ENCODE peak calls at places on chromosomes 5 and 9, in eight cellular contexts. One of them, this sample, is unnamed.

GRCh38 chr5:74822288-74822687 is 43.9 kb downstream of the FAM169A start:
- DNase-seq in GM12865: no peak
- DNase-seq in lower leg skin: no peak
- DNase-seq in AG04449: no peak
- DNase-seq in stomach: no peak
- DNase-seq in AG04450: no peak
- DNase-seq in neural crest cell: no peak
- DNase-seq in GM23338: no peak
- DNase-seq in this sample: no peak

GRCh38 chr5:172008689-172009141 is 2.3 kb upstream of the FBXW11 start:
- DNase-seq in GM12865: no peak
- DNase-seq in lower leg skin: no peak
- DNase-seq in AG04449: no peak
- DNase-seq in stomach: no peak
- DNase-seq in AG04450: no peak
- DNase-seq in neural crest cell: no peak
- DNase-seq in GM23338: peak; percentile 80
- DNase-seq in this sample: no peak

GRCh38 chr5:71587709-71588532 is 781 bp downstream of the MCCC2 start:
- DNase-seq in GM12865: peak; percentile 55
- DNase-seq in lower leg skin: no peak
- DNase-seq in AG04449: no peak
- DNase-seq in stomach: no peak
- DNase-seq in AG04450: no peak
- DNase-seq in neural crest cell: no peak
- DNase-seq in GM23338: peak; percentile 48
- DNase-seq in this sample: no peak

GRCh38 chr9:27701029-27701428 is 127.7 kb upstream of the C9orf72 start:
- DNase-seq in GM12865: no peak
- DNase-seq in lower leg skin: no peak
- DNase-seq in AG04449: no peak
- DNase-seq in stomach: no peak
- DNase-seq in AG04450: no peak
- DNase-seq in neural crest cell: no peak
- DNase-seq in GM23338: no peak
- DNase-seq in this sample: no peak

GRCh38 chr5:17187401-17187800 is 30.0 kb upstream of the BASP1 start:
- DNase-seq in GM12865: no peak
- DNase-seq in lower leg skin: no peak
- DNase-seq in AG04449: no peak
- DNase-seq in stomach: no peak
- DNase-seq in AG04450: no peak
- DNase-seq in neural crest cell: no peak
- DNase-seq in GM23338: no peak
- DNase-seq in this sample: no peak

GRCh38 chr5:137341831-137342230 is 157.3 kb downstream of the SPOCK1 start:
- DNase-seq in GM12865: no peak
- DNase-seq in lower leg skin: no peak
- DNase-seq in AG04449: no peak
- DNase-seq in stomach: no peak
- DNase-seq in AG04450: no peak
- DNase-seq in neural crest cell: no peak
- DNase-seq in GM23338: no peak
- DNase-seq in this sample: no peak

GRCh38 chr5:38473008-38473407 is 83.4 kb downstream of the LIFR start:
- DNase-seq in GM12865: no peak
- DNase-seq in lower leg skin: no peak
- DNase-seq in AG04449: no peak
- DNase-seq in stomach: peak; percentile 75
- DNase-seq in AG04450: no peak
- DNase-seq in neural crest cell: no peak
- DNase-seq in GM23338: peak; percentile 31
- DNase-seq in this sample: no peak

GRCh38 chr9:4371108-4371507 is 71.2 kb upstream of the GLIS3 start:
- DNase-seq in GM12865: no peak
- DNase-seq in lower leg skin: no peak
- DNase-seq in AG04449: peak; percentile 86
- DNase-seq in stomach: no peak
- DNase-seq in AG04450: peak; percentile 47
- DNase-seq in neural crest cell: no peak
- DNase-seq in GM23338: no peak
- DNase-seq in this sample: no peak

GRCh38 chr5:5231576-5231975 is 91.4 kb downstream of the ADAMTS16 start:
- DNase-seq in GM12865: no peak
- DNase-seq in lower leg skin: no peak
- DNase-seq in AG04449: no peak
- DNase-seq in stomach: no peak
- DNase-seq in AG04450: no peak
- DNase-seq in neural crest cell: no peak
- DNase-seq in GM23338: no peak
- DNase-seq in this sample: no peak

GRCh38 chr5:75465480-75465879 is 45.9 kb downstream of the CERT1 start:
- DNase-seq in GM12865: no peak
- DNase-seq in lower leg skin: no peak
- DNase-seq in AG04449: no peak
- DNase-seq in stomach: no peak
- DNase-seq in AG04450: no peak
- DNase-seq in neural crest cell: no peak
- DNase-seq in GM23338: no peak
- DNase-seq in this sample: no peak

GRCh38 chr9:119844431-119844830 is 475.2 kb upstream of the BRINP1 start:
- DNase-seq in GM12865: no peak
- DNase-seq in lower leg skin: no peak
- DNase-seq in AG04449: no peak
- DNase-seq in stomach: no peak
- DNase-seq in AG04450: no peak
- DNase-seq in neural crest cell: no peak
- DNase-seq in GM23338: no peak
- DNase-seq in this sample: no peak

GRCh38 chr5:32790411-32790951 is 79.4 kb downstream of the NPR3 start:
- DNase-seq in GM12865: no peak
- DNase-seq in lower leg skin: no peak
- DNase-seq in AG04449: peak; percentile 71
- DNase-seq in stomach: no peak
- DNase-seq in AG04450: no peak
- DNase-seq in neural crest cell: no peak
- DNase-seq in GM23338: no peak
- DNase-seq in this sample: no peak

GRCh38 chr9:105901514-105902109 is 207.3 kb downstream of the TMEM38B start:
- DNase-seq in GM12865: peak; percentile 36
- DNase-seq in lower leg skin: no peak
- DNase-seq in AG04449: no peak
- DNase-seq in stomach: no peak
- DNase-seq in AG04450: no peak
- DNase-seq in neural crest cell: peak; percentile 54
- DNase-seq in GM23338: peak; percentile 84
- DNase-seq in this sample: peak; percentile 35

GRCh38 chr9:79489241-79490000 is 82.3 kb upstream of the TLE4 start:
- DNase-seq in GM12865: no peak
- DNase-seq in lower leg skin: peak; percentile 21
- DNase-seq in AG04449: peak; percentile 31
- DNase-seq in stomach: no peak
- DNase-seq in AG04450: no peak
- DNase-seq in neural crest cell: no peak
- DNase-seq in GM23338: peak; percentile 7
- DNase-seq in this sample: no peak

DNA sequence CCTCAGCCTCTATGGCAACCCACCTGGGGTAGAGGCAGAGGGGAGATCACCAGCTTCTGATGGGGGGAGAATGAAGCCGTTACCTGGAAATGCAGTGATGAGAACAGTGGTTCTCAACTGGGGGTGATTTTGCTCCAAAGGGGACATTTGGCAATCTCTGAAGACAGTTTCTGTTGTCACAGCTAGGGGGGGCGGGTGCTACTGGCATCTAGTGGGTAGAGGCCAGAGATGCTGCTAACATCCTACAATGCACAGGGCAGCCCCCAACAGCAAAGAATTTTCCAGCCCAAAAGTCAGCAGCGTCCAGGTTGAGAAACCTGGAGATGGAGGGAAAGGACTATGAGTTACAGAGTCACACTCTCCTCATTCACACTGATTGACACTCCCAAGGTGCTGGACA is 84.5 kb downstream of the FGF1 start:
- DNase-seq in GM12865: no peak
- DNase-seq in lower leg skin: no peak
- DNase-seq in AG04449: no peak
- DNase-seq in stomach: no peak
- DNase-seq in AG04450: no peak
- DNase-seq in neural crest cell: no peak
- DNase-seq in GM23338: peak; percentile 60
- DNase-seq in this sample: no peak
- TF ChIP-seq CTCF in GM12865: no peak
- TF ChIP-seq CTCF in lower leg skin: no peak
- TF ChIP-seq CTCF in AG04449: no peak
- TF ChIP-seq CTCF in stomach: no peak
- TF ChIP-seq CTCF in AG04450: peak; percentile 27
- TF ChIP-seq CTCF in neural crest cell: no peak
- TF ChIP-seq CTCF in GM23338: peak; percentile 45
- TF ChIP-seq CTCF in this sample: no peak

GRCh38 chr5:133260715-133261114 is 208.9 kb downstream of the HSPA4 start:
- DNase-seq in GM12865: no peak
- DNase-seq in lower leg skin: no peak
- DNase-seq in AG04449: no peak
- DNase-seq in stomach: no peak
- DNase-seq in AG04450: no peak
- DNase-seq in neural crest cell: no peak
- DNase-seq in GM23338: no peak
- DNase-seq in this sample: no peak
- TF ChIP-seq CTCF in GM12865: peak; percentile 6
- TF ChIP-seq CTCF in lower leg skin: no peak
- TF ChIP-seq CTCF in AG04449: no peak
- TF ChIP-seq CTCF in stomach: no peak
- TF ChIP-seq CTCF in AG04450: peak; percentile 42
- TF ChIP-seq CTCF in neural crest cell: no peak
- TF ChIP-seq CTCF in GM23338: no peak
- TF ChIP-seq CTCF in this sample: no peak

DNA sequence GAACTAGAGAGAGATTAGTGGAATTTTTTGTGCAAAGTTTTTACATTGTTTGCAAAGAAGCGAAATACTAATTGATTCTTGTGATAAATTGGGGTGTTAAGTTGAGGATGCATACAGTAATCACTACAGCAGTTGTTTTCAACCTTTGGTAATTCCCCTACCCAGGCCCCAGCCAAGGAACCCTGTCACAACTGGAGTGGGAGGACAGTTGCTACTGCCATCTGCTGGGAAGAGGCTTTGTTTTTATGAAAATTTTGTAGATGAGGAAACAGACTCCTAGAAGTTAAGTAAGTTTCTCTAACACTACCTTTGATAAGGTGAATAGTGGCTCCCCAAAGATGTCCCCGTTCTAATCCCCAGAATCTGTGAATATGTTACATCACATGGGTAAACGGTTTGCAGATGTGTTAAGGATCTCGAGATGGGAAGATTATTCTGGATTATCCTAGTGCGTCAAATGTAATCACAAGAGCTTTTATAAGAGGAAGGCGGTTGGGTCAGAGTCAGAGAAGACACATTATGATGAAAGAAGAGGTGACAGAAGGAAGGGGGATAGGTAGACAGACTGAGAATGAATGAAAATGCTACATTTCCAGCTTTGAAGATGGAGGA is 34.0 kb upstream of the PPP1R2B start:
- DNase-seq in GM12865: peak; percentile 60
- DNase-seq in lower leg skin: no peak
- DNase-seq in AG04449: no peak
- DNase-seq in stomach: no peak
- DNase-seq in AG04450: no peak
- DNase-seq in neural crest cell: peak; percentile 36
- DNase-seq in GM23338: peak; percentile 87
- DNase-seq in this sample: no peak
- TF ChIP-seq CTCF in GM12865: peak; percentile 36
- TF ChIP-seq CTCF in lower leg skin: no peak
- TF ChIP-seq CTCF in AG04449: peak; percentile 52
- TF ChIP-seq CTCF in stomach: no peak
- TF ChIP-seq CTCF in AG04450: peak; percentile 49
- TF ChIP-seq CTCF in neural crest cell: peak; percentile 64
- TF ChIP-seq CTCF in GM23338: peak; percentile 76
- TF ChIP-seq CTCF in this sample: no peak

GRCh38 chr5:93892481-93892880 is 151.1 kb upstream of the POU5F2 start:
- DNase-seq in GM12865: no peak
- DNase-seq in lower leg skin: no peak
- DNase-seq in AG04449: no peak
- DNase-seq in stomach: no peak
- DNase-seq in AG04450: no peak
- DNase-seq in neural crest cell: no peak
- DNase-seq in GM23338: no peak
- DNase-seq in this sample: no peak

GRCh38 chr5:93893050-93893449 is 151.7 kb upstream of the POU5F2 start:
- DNase-seq in GM12865: no peak
- DNase-seq in lower leg skin: no peak
- DNase-seq in AG04449: no peak
- DNase-seq in stomach: no peak
- DNase-seq in AG04450: no peak
- DNase-seq in neural crest cell: no peak
- DNase-seq in GM23338: no peak
- DNase-seq in this sample: no peak

GRCh38 chr5:93890657-93891056 is 149.3 kb upstream of the POU5F2 start:
- DNase-seq in GM12865: no peak
- DNase-seq in lower leg skin: no peak
- DNase-seq in AG04449: no peak
- DNase-seq in stomach: no peak
- DNase-seq in AG04450: no peak
- DNase-seq in neural crest cell: no peak
- DNase-seq in GM23338: peak; percentile 51
- DNase-seq in this sample: no peak

GRCh38 chr5:93891491-93892480 is 150.4 kb upstream of the POU5F2 start:
- DNase-seq in GM12865: no peak
- DNase-seq in lower leg skin: no peak
- DNase-seq in AG04449: no peak
- DNase-seq in stomach: no peak
- DNase-seq in AG04450: no peak
- DNase-seq in neural crest cell: no peak
- DNase-seq in GM23338: no peak
- DNase-seq in this sample: no peak

DNA sequence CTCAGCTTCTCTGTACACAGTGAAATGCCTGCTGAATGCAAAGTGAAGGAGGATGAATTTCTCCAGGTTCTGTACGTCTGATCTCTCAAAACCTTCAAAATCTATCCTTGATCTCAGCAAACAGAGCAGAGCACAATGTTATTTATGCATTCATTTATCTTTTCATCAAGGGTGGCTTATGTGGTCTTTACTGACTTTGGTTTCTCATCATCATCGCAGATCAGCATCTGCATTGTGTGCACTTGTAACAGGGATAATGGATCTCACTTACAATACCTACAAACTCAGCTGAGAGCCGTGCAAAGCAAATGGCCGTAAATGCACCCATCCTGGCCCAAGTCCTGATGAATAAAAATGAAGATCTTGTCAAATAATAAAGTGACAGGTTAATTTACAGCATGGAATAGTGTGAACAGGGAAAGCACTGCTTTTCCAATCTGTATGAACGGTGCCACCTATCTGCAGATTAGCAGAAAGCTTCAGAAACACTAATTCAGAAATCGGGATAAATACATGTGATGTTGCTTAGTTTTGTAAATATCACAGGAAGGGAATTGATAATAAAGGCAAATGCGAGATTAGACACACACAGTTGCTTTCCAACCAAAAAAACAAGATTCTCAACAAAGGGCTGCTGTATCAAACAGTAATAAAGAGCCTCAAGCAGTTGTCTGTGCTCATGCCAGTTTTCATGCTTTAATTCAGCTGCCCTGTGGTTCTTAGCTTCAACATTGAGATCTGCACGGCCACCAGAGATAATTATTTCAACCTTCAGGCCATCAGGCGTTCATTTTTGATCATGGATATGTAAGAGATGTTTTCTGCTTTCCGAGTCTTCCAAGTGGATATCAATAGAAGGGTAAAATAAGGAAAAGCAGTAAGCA is 153.3 kb upstream of the POU5F2 start:
- DNase-seq in GM12865: no peak
- DNase-seq in lower leg skin: no peak
- DNase-seq in AG04449: no peak
- DNase-seq in stomach: no peak
- DNase-seq in AG04450: no peak
- DNase-seq in neural crest cell: no peak
- DNase-seq in GM23338: peak; percentile 33
- DNase-seq in this sample: no peak
- TF ChIP-seq CTCF in GM12865: no peak
- TF ChIP-seq CTCF in lower leg skin: no peak
- TF ChIP-seq CTCF in AG04449: peak; percentile 33
- TF ChIP-seq CTCF in stomach: no peak
- TF ChIP-seq CTCF in AG04450: peak; percentile 61
- TF ChIP-seq CTCF in neural crest cell: peak; percentile 59
- TF ChIP-seq CTCF in GM23338: peak; percentile 68
- TF ChIP-seq CTCF in this sample: no peak

This sample was measured in mesothelial cell of epicardium.